ENCODE peak calls at places on chromosome X, in eight cellular contexts. I is GM12865, E is HepG2, P is PC-9, N is astrocyte of the spinal cord, W is fibroblast of mammary gland, K is neural crest cell, R is HFFc6. G is an unnamed sample.

GRCh38 chrX:74511704-74512103 is 90.4 kb downstream of the SLC16A2 start:
- DNase-seq in W (no peak), N (no peak), K (no peak), P (no peak), E (no peak), I (no peak), R (no peak), G (no peak)

GRCh38 chrX:30875957-30876356 is 13.1 kb downstream of the TAB3 start:
- DNase-seq in E (peak; percentile 27), W (peak; percentile 87), I (no peak), N (peak; percentile 54), K (no peak), R (peak; percentile 61), P (peak; percentile 86), G (no peak)

GRCh38 chrX:97685753-97686152 is 802.0 kb downstream of the RPA4 start:
- DNase-seq in K (no peak), R (peak; percentile 8), W (peak; percentile 44), I (peak; percentile 30), N (peak; percentile 31), P (no peak), E (peak; percentile 11), G (no peak)

GRCh38 chrX:97522307-97522706 is 638.6 kb downstream of the RPA4 start:
- DNase-seq in K (no peak), P (no peak), N (no peak), W (no peak), I (no peak), E (no peak), R (no peak), G (no peak)

GRCh38 chrX:47772764-47773163 is 63.9 kb upstream of the ZNF81 start:
- DNase-seq in E (no peak), P (no peak), N (no peak), K (no peak), I (no peak), W (no peak), R (no peak), G (no peak)

GRCh38 chrX:107676559-107677378 is 48.5 kb downstream of the PRPS1 start:
- DNase-seq in N (peak; percentile 95), W (peak; percentile 97), I (no peak), E (no peak), R (peak; percentile 85), P (peak; percentile 93), K (no peak), G (peak; percentile 45)

GRCh38 chrX:12610079-12610478 is 181.1 kb upstream of the PRPS2 start:
- DNase-seq in I (no peak), W (peak; percentile 34), K (no peak), R (peak; percentile 66), P (peak; percentile 34), N (peak; percentile 10), E (no peak), G (no peak)

GRCh38 chrX:39854772-39855747 is 242.7 kb downstream of the BCOR start:
- DNase-seq in R (no peak), I (peak; percentile 92), W (no peak), E (no peak), N (no peak), P (no peak), K (no peak), G (no peak)

GRCh38 chrX:69538321-69538876 is 34.3 kb downstream of the NALF2 start:
- DNase-seq in W (peak; percentile 47), I (peak; percentile 59), N (peak; percentile 19), K (peak; percentile 72), P (no peak), R (no peak), E (peak; percentile 52), G (peak; percentile 81)

GRCh38 chrX:132592880-132593279 is 104.0 kb upstream of the MBNL3 start:
- DNase-seq in P (no peak), K (peak; percentile 9), R (no peak), N (no peak), W (peak; percentile 15), E (peak; percentile 39), I (peak; percentile 29), G (no peak)
- TF ChIP-seq CTCF in P (peak; percentile 64), K (peak; percentile 58), R (peak; percentile 30), N (peak; percentile 38), W (peak; percentile 35), E (peak; percentile 65), I (peak; percentile 43), G (no peak)

GRCh38 chrX:42519666-42520231 is 258.2 kb downstream of the PPP1R2C start:
- DNase-seq in W (peak; percentile 66), N (peak; percentile 67), I (no peak), E (no peak), K (no peak), P (no peak), R (no peak), G (no peak)
- TF ChIP-seq CTCF in W (peak; percentile 19), N (peak; percentile 9), I (no peak), E (no peak), K (peak; percentile 32), P (no peak), R (no peak), G (no peak)

DNA sequence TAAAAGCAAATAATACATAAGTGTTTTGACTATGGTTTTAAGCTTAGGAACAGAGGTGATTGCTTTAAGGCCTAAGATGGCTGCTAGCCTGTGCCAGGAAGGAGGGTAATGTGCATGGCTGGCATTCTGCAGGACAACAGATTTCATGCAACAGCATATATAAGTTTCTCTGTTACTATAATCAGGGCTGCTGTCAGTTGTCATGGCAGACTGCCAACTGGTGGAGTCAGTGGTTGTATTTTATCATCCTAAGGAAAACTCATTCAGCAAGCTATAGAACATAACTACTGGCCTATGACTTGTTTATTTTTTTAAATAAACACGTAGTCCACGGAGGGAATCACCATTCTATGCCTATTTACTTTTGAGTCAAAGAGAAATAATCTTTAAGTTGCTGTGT is 77.7 kb upstream of the DCAF8L1 start:
- DNase-seq in R (no peak), I (no peak), K (no peak), N (peak; percentile 3), W (no peak), P (no peak), E (no peak), G (no peak)
- TF ChIP-seq CTCF in R (no peak), I (no peak), K (no peak), N (no peak), W (no peak), P (no peak), E (no peak), G (no peak)

GRCh38 chrX:114615765-114616164 is 31.9 kb downstream of the HTR2C start:
- DNase-seq in R (no peak), W (peak; percentile 3), K (no peak), N (no peak), I (no peak), P (no peak), E (no peak), G (no peak)

DNA sequence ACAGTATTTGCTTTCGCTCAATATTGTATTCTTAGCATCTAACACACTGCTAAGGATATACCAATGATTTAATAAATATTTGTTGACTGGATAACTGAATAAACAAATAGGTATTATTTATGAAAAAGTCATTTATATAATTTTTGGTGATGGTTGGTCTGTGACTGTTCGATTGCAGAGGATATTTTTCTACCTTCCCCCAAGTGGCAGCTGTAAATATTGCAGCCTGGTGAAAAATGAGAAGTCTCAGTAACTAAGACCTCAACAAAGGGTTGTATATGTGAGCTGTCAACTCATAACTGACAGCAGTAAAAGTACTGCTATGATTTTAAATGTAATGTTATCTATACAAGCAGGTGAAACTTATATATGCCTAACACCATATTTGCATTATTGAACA is 36.0 kb downstream of the HTR2C start:
- DNase-seq in N (no peak), K (peak; percentile 9), R (no peak), W (peak; percentile 8), E (no peak), I (peak; percentile 1), P (no peak), G (no peak)
- TF ChIP-seq CTCF in N (peak; percentile 54), K (peak; percentile 68), R (peak; percentile 67), W (peak; percentile 56), E (no peak), I (peak; percentile 26), P (peak; percentile 73), G (peak; percentile 71)

G was measured in glutamatergic neuron.